ENCODE peak calls at places on chromosomes 4 and X, in four cellular contexts. F is H9, E is endothelial cell, X is psoas muscle. C is an unnamed sample.

GRCh38 chr4:47031011-47031678 is at the start of gene GABRB1:
- DNase-seq in F (peak; percentile 74), E (peak; percentile 63), X (peak; percentile 22), C (peak; percentile 78)

GRCh38 chr4:124953059-124953850 is 240.7 kb upstream of the ANKRD50 start:
- DNase-seq in X (no peak), E (no peak), F (no peak), C (no peak)

GRCh38 chr4:48017108-48017527 is 546 bp downstream of the NIPAL1 start:
- DNase-seq in E (peak; percentile 60), F (peak; percentile 79), X (peak; percentile 39), C (peak; percentile 68)

GRCh38 chr4:108181704-108182103 is 13.0 kb upstream of the LEF1 start:
- DNase-seq in X (no peak), F (no peak), E (no peak), C (no peak)

GRCh38 chr4:128583753-128584712 is 225.5 kb upstream of the JADE1 start:
- DNase-seq in E (no peak), X (peak; percentile 69), F (no peak), C (no peak)

GRCh38 chr4:1593458-1593857 is 90.7 kb downstream of the FAM53A start:
- DNase-seq in F (no peak), E (no peak), X (no peak), C (no peak)

GRCh38 chrX:150482537-150483217 is 85.7 kb upstream of the MTM1 start:
- DNase-seq in X (no peak), F (no peak), E (no peak), C (no peak)

GRCh38 chr4:150949342-150949741 is 65.7 kb downstream of the LRBA start:
- DNase-seq in E (no peak), X (no peak), F (no peak), C (no peak)

GRCh38 chr4:84319124-84319523 is 180.0 kb downstream of the NKX6-1 start:
- DNase-seq in F (no peak), E (no peak), X (peak; percentile 58), C (no peak)

GRCh38 chr4:121370729-121371325 is 10.0 kb downstream of the QRFPR start:
- DNase-seq in E (peak; percentile 48), F (no peak), X (no peak), C (peak; percentile 28)

GRCh38 chr4:80963051-80963450 is 67.5 kb upstream of the BMP3 start:
- DNase-seq in X (no peak), E (no peak), F (no peak), C (no peak)

DNA sequence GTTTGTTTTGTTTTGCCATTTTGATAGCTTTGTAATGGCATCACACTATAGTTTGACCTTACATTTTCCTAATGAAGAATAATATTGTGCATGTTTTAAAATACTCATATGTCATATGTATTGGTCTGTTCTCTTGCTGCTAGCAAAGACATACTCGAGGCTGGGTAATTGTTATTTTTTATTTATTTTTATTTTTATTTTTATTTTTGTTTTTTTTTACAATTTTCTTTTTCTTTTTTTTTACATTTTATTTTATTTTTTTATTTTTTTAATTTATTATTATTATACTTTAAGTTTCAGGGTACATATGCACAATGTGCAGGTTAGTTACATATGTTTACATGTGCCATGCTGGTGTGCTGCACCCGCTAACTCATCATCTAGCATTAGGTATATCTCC is 104.6 kb upstream of the GRID2 start:
- DNase-seq in X (no peak), E (no peak), F (no peak), C (no peak)
- TF ChIP-seq CTCF in X (no peak), E (no peak), F (no peak), C (no peak)

DNA sequence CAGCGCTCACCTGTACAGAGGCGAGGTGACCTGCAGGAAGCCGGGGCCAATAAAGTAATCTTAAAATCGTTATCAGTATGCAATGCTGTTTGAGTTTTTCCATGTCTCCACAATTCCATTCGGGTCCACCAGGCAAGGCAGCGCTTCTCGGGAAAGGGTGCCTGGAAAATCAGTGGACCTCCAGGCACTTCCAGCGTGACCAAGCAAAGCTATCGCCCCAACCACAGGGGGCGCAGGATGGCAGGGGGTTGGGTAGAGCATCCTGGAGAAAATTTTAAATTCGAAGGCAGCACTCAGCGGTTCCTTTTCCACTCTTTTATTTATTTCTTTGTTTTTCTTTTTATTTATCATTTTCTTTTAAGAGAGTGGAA is 5.4 kb upstream of the SOX3 start:
- DNase-seq in X (no peak), E (no peak), F (no peak), C (no peak)
- TF ChIP-seq CTCF in X (no peak), E (peak; percentile 44), F (peak; percentile 67), C (peak; percentile 11)

DNA sequence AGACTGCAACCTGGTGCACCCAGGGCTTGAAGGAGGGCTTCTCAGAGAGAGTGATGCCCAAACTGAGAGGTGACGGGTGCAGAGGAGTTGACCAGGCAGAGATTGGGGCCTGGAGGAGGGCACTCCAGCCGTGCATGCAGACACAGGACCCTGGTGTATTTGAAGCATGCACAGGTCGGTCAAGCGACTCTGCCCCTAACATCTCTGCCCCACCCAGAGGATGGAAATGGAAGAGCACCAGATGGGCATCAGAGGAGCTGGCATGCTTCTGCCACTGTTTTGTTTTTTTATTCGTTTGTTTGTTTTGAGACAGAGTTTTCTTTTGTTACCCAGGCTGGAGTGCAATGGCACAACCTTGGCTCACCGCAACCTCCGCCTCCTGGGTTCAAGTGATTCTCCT is 320.9 kb downstream of the EVC2 start:
- DNase-seq in F (no peak), X (no peak), E (no peak), C (no peak)
- TF ChIP-seq CTCF in F (peak; percentile 46), X (no peak), E (no peak), C (no peak)

GRCh38 chrX:112148397-112148796 is 65.8 kb upstream of the TRPC5 start:
- DNase-seq in E (no peak), X (no peak), F (no peak), C (no peak)
- TF ChIP-seq CTCF in E (no peak), X (no peak), F (no peak), C (no peak)

DNA sequence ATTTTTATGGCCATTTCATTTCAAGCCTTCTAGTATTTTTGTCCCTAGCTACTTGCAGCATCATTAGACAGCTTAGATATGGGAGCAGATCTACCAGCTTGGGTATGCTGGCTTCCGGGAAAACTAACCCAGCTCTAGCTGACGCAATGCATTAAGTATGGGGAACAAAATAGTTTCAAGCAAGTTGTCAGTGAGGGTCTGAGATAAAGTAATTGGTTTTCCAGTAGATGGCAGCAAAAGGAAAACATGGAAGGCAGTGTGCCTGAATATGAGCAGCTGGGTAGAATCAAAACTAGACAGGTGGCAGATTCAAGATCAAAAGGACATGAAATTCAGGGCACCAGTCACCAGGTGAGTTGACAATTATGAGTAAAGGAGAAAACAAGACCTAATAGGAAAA is 340.9 kb upstream of the CTSO start:
- DNase-seq in X (no peak), F (peak; percentile 26), E (peak; percentile 6), C (no peak)
- TF ChIP-seq CTCF in X (peak; percentile 19), F (peak; percentile 64), E (peak; percentile 20), C (peak; percentile 18)

C was measured in nephron progenitor cell.